ENCODE peak calls at places on chromosome 18, in five cellular contexts. One of them, this sample, is unnamed. For H3K4me1, the result is how much of the 10 kb centered on the place peaks cover.

GRCh38 chr18:76490701-76491171 is 4.3 kb downstream of the ZNF516 start:
- DNase-seq in IMR-90: peak
- DNase-seq in K562: no peak
- DNase-seq in HCT116: no peak
- DNase-seq in prostate gland: peak
- DNase-seq in this sample: peak

GRCh38 chr18:2617974-2618373 is 37.6 kb upstream of the SMCHD1 start:
- DNase-seq in IMR-90: peak
- DNase-seq in K562: no peak
- DNase-seq in HCT116: no peak
- DNase-seq in prostate gland: no peak
- DNase-seq in this sample: no peak

GRCh38 chr18:13604751-13605150 is 121.6 kb downstream of the FAM210A start:
- DNase-seq in IMR-90: no peak
- DNase-seq in K562: no peak
- DNase-seq in HCT116: no peak
- DNase-seq in prostate gland: no peak
- DNase-seq in this sample: no peak

GRCh38 chr18:24427484-24427883 is 1.0 kb downstream of the IMPACT start:
- DNase-seq in IMR-90: peak
- DNase-seq in K562: peak
- DNase-seq in HCT116: no peak
- DNase-seq in prostate gland: no peak
- DNase-seq in this sample: no peak

GRCh38 chr18:12408247-12408869 is 629 bp downstream of the PRELID3A start:
- DNase-seq in IMR-90: no peak
- DNase-seq in K562: no peak
- DNase-seq in HCT116: no peak
- DNase-seq in prostate gland: no peak
- DNase-seq in this sample: no peak

GRCh38 chr18:59691046-59691395 is 6.2 kb downstream of the CCBE1 start:
- DNase-seq in IMR-90: peak
- DNase-seq in K562: no peak
- DNase-seq in HCT116: no peak
- DNase-seq in prostate gland: no peak
- DNase-seq in this sample: no peak

GRCh38 chr18:43271593-43272432 is 5.5 kb downstream of the SYT4 start:
- DNase-seq in IMR-90: peak
- DNase-seq in K562: peak
- DNase-seq in HCT116: peak
- DNase-seq in prostate gland: no peak
- DNase-seq in this sample: no peak

GRCh38 chr18:11518788-11519685 is 90.4 kb upstream of the SLC35G4 start:
- DNase-seq in IMR-90: peak
- DNase-seq in K562: peak
- DNase-seq in HCT116: peak
- DNase-seq in prostate gland: peak
- DNase-seq in this sample: no peak

GRCh38 chr18:45521777-45522176 is 93.5 kb upstream of the SLC14A2 start:
- DNase-seq in IMR-90: peak
- DNase-seq in K562: no peak
- DNase-seq in HCT116: no peak
- DNase-seq in prostate gland: no peak
- DNase-seq in this sample: no peak

GRCh38 chr18:45688834-45689233 is 35.1 kb upstream of the SLC14A1 start:
- DNase-seq in IMR-90: no peak
- DNase-seq in K562: no peak
- DNase-seq in HCT116: no peak
- DNase-seq in prostate gland: no peak
- DNase-seq in this sample: no peak

GRCh38 chr18:8952796-8953760 is 149.4 kb upstream of the NDUFV2 start:
- DNase-seq in IMR-90: peak
- DNase-seq in K562: no peak
- DNase-seq in HCT116: no peak
- DNase-seq in prostate gland: no peak
- DNase-seq in this sample: no peak

GRCh38 chr18:8949206-8949605 is 153.3 kb upstream of the NDUFV2 start:
- DNase-seq in IMR-90: peak
- DNase-seq in K562: no peak
- DNase-seq in HCT116: no peak
- DNase-seq in prostate gland: no peak
- DNase-seq in this sample: no peak

GRCh38 chr18:8948471-8949149 is 153.9 kb upstream of the NDUFV2 start:
- DNase-seq in IMR-90: peak
- DNase-seq in K562: peak
- DNase-seq in HCT116: no peak
- DNase-seq in prostate gland: no peak
- DNase-seq in this sample: no peak

GRCh38 chr18:8952174-8952573 is 150.3 kb upstream of the NDUFV2 start:
- DNase-seq in IMR-90: no peak
- DNase-seq in K562: no peak
- DNase-seq in HCT116: no peak
- DNase-seq in prostate gland: no peak
- DNase-seq in this sample: no peak

GRCh38 chr18:8951491-8951890 is 151.0 kb upstream of the NDUFV2 start:
- DNase-seq in IMR-90: no peak
- DNase-seq in K562: peak
- DNase-seq in HCT116: no peak
- DNase-seq in prostate gland: no peak
- DNase-seq in this sample: no peak
- H3K4me1 ChIP-seq in IMR-90: under half
- H3K4me1 ChIP-seq in K562: under half
- H3K4me1 ChIP-seq in HCT116: under half
- H3K4me1 ChIP-seq in prostate gland: under half
- H3K4me1 ChIP-seq in this sample: under half

GRCh38 chr18:74060511-74061028 is 87.1 kb downstream of the FBXO15 start:
- DNase-seq in IMR-90: no peak
- DNase-seq in K562: no peak
- DNase-seq in HCT116: no peak
- DNase-seq in prostate gland: no peak
- DNase-seq in this sample: no peak
- H3K27ac ChIP-seq in IMR-90: no peak
- H3K27ac ChIP-seq in K562: no peak
- H3K27ac ChIP-seq in HCT116: no peak
- H3K27ac ChIP-seq in prostate gland: no peak
- H3K27ac ChIP-seq in this sample: no peak

GRCh38 chr18:79405019-79405780 is 9.5 kb downstream of the NFATC1 start:
- DNase-seq in IMR-90: no peak
- DNase-seq in K562: no peak
- DNase-seq in HCT116: no peak
- DNase-seq in prostate gland: no peak
- DNase-seq in this sample: no peak

GRCh38 chr18:79406708-79407107 is 11.0 kb downstream of the NFATC1 start:
- DNase-seq in IMR-90: no peak
- DNase-seq in K562: no peak
- DNase-seq in HCT116: no peak
- DNase-seq in prostate gland: no peak
- DNase-seq in this sample: no peak

GRCh38 chr18:79403723-79404566 is 8.2 kb downstream of the NFATC1 start:
- DNase-seq in IMR-90: no peak
- DNase-seq in K562: no peak
- DNase-seq in HCT116: no peak
- DNase-seq in prostate gland: peak
- DNase-seq in this sample: peak

GRCh38 chr18:79404567-79404910 is 8.8 kb downstream of the NFATC1 start:
- DNase-seq in IMR-90: no peak
- DNase-seq in K562: peak
- DNase-seq in HCT116: no peak
- DNase-seq in prostate gland: no peak
- DNase-seq in this sample: peak

DNA sequence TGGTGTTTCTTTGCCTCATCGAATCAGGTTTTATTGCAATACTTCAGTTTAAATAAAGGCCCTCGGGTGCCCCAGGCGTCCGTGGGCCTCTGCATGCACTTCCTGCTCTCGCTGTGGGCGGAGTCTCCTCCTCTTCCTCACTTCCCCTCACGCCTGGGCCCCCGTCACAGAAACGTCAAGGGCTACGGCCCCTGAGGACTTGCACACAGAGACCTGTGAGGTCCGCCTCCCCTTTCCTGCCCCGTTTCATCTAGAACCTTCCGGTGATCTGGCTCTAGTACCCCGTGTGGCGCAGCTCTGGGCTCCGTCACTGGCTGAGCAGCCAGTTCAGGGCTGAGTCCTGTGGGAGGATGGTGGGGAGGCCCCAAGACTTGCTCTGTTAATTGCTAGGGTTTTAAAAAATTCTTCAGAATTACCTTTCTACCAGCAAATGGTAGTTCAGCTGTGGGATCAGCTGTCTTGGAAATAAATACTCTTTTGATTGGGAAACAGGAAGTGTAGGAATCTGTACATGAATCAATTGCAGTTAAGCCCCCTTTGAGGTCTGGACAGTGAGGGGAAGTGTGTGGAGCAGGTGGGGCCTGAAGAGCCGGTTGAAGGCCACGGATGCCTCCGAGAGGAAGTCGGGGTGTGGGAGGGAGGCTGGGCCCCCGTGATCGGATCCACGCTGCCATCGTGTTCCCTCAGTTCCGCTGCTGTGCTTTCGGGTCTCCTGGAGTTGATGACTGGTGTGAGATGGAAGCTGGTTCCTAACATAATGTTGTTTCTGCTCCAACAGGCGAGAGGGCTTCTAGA is 10.2 kb downstream of the NFATC1 start:
- DNase-seq in IMR-90: no peak
- DNase-seq in K562: no peak
- DNase-seq in HCT116: no peak
- DNase-seq in prostate gland: no peak
- DNase-seq in this sample: peak
- TF ChIP-seq POLR2A in IMR-90: no peak
- TF ChIP-seq POLR2A in K562: no peak
- TF ChIP-seq POLR2A in HCT116: no peak
- TF ChIP-seq POLR2A in prostate gland: no peak
- TF ChIP-seq POLR2A in this sample: peak

GRCh38 chr18:62842898-62843297 is 127.6 kb downstream of the PHLPP1 start:
- DNase-seq in IMR-90: no peak
- DNase-seq in K562: no peak
- DNase-seq in HCT116: no peak
- DNase-seq in prostate gland: no peak
- DNase-seq in this sample: no peak
- H3K4me1 ChIP-seq in IMR-90: under half
- H3K4me1 ChIP-seq in K562: under half
- H3K4me1 ChIP-seq in HCT116: under half
- H3K4me1 ChIP-seq in prostate gland: under half
- H3K4me1 ChIP-seq in this sample: under half

DNA sequence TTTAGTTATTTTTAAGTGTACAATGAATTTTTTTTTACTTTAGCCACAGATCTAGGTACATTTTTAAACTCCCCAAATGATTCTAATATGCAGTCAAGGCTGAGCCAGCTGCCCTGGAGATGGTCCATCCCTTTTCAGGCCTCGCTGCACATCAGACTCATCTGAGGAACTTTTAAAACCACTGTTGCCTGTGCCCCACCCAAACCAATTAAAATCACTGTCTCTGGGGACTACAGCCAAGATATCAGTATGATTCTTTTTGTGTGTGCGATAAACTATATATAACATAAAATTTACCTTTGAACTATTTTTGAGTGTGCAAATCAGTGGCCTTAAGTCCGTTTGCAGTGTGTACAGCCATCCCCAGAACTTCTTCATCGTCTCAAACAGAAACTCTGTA is 9.1 kb upstream of the MALT1 start:
- DNase-seq in IMR-90: no peak
- DNase-seq in K562: no peak
- DNase-seq in HCT116: no peak
- DNase-seq in prostate gland: no peak
- DNase-seq in this sample: no peak
- H3K27ac ChIP-seq in IMR-90: no peak
- H3K27ac ChIP-seq in K562: no peak
- H3K27ac ChIP-seq in HCT116: no peak
- H3K27ac ChIP-seq in prostate gland: no peak
- H3K27ac ChIP-seq in this sample: no peak

GRCh38 chr18:47928466-47928865 is 2.0 kb downstream of the SMAD2 start:
- DNase-seq in IMR-90: peak
- DNase-seq in K562: no peak
- DNase-seq in HCT116: no peak
- DNase-seq in prostate gland: no peak
- DNase-seq in this sample: no peak

GRCh38 chr18:47930844-47931706 is 616 bp upstream of the SMAD2 start:
- DNase-seq in IMR-90: peak
- DNase-seq in K562: peak
- DNase-seq in HCT116: peak
- DNase-seq in prostate gland: peak
- DNase-seq in this sample: peak

GRCh38 chr18:47931707-47932103 is 1.2 kb upstream of the SMAD2 start:
- DNase-seq in IMR-90: no peak
- DNase-seq in K562: peak
- DNase-seq in HCT116: no peak
- DNase-seq in prostate gland: peak
- DNase-seq in this sample: peak

GRCh38 chr18:47929681-47930085 is 776 bp downstream of the SMAD2 start:
- DNase-seq in IMR-90: peak
- DNase-seq in K562: no peak
- DNase-seq in HCT116: no peak
- DNase-seq in prostate gland: peak
- DNase-seq in this sample: no peak

GRCh38 chr18:47930086-47930843 is at the start of gene SMAD2:
- DNase-seq in IMR-90: peak
- DNase-seq in K562: peak
- DNase-seq in HCT116: peak
- DNase-seq in prostate gland: peak
- DNase-seq in this sample: peak
- TF ChIP-seq POLR2A in IMR-90: no peak
- TF ChIP-seq POLR2A in K562: peak
- TF ChIP-seq POLR2A in HCT116: no peak
- TF ChIP-seq POLR2A in prostate gland: peak
- TF ChIP-seq POLR2A in this sample: no peak

GRCh38 chr18:75142677-75143076 is 66.3 kb downstream of the PTGR3 start:
- DNase-seq in IMR-90: no peak
- DNase-seq in K562: no peak
- DNase-seq in HCT116: no peak
- DNase-seq in prostate gland: no peak
- DNase-seq in this sample: no peak

GRCh38 chr18:75143851-75144250 is 65.1 kb downstream of the PTGR3 start:
- DNase-seq in IMR-90: no peak
- DNase-seq in K562: no peak
- DNase-seq in HCT116: no peak
- DNase-seq in prostate gland: no peak
- DNase-seq in this sample: no peak

GRCh38 chr18:75141166-75141565 is 67.8 kb downstream of the PTGR3 start:
- DNase-seq in IMR-90: no peak
- DNase-seq in K562: no peak
- DNase-seq in HCT116: no peak
- DNase-seq in prostate gland: no peak
- DNase-seq in this sample: no peak

GRCh38 chr18:75140296-75140695 is 68.6 kb downstream of the PTGR3 start:
- DNase-seq in IMR-90: no peak
- DNase-seq in K562: no peak
- DNase-seq in HCT116: no peak
- DNase-seq in prostate gland: no peak
- DNase-seq in this sample: no peak

GRCh38 chr18:75141734-75142133 is 67.2 kb downstream of the PTGR3 start:
- DNase-seq in IMR-90: no peak
- DNase-seq in K562: no peak
- DNase-seq in HCT116: no peak
- DNase-seq in prostate gland: no peak
- DNase-seq in this sample: no peak
- H3K4me1 ChIP-seq in IMR-90: under half
- H3K4me1 ChIP-seq in K562: under half
- H3K4me1 ChIP-seq in HCT116: under half
- H3K4me1 ChIP-seq in prostate gland: under half
- H3K4me1 ChIP-seq in this sample: under half